ENCODE peak calls at places on chromosomes 3 and 15, in four cellular contexts. N, C, V and Y are unnamed samples.
A peak's percentile ranks its signal among the peaks of the same experiment; 100 is the strongest.

GRCh38 chr3:3589715-3590130 is 209.5 kb upstream of the LRRN1 start:
- DNase-seq in N (no peak), C (no peak), V (no peak), Y (no peak)

GRCh38 chr3:186151077-186151971 is 42.4 kb upstream of the ETV5 start:
- DNase-seq in V (no peak), C (no peak), N (no peak), Y (no peak)

GRCh38 chr3:132788299-132788698 is 66.1 kb upstream of the NPHP3 start:
- DNase-seq in N (no peak), V (no peak), C (peak; percentile 8), Y (peak; percentile 32)

GRCh38 chr15:82018201-82018600 is 27.6 kb downstream of the MEX3B start:
- DNase-seq in N (no peak), C (no peak), V (no peak), Y (no peak)

GRCh38 chr15:78203346-78204225 is 30.8 kb downstream of the ACSBG1 start:
- DNase-seq in V (peak; percentile 73), N (no peak), C (no peak), Y (no peak)

GRCh38 chr3:126081618-126082333 is 2.1 kb downstream of the SLC41A3 start:
- DNase-seq in V (peak; percentile 96), C (peak; percentile 48), N (peak; percentile 47), Y (peak; percentile 41)

GRCh38 chr3:66401157-66401550 is 99.7 kb downstream of the LRIG1 start:
- DNase-seq in C (no peak), V (no peak), N (no peak), Y (no peak)

GRCh38 chr3:181103605-181104004 is 114.1 kb upstream of the DNAJC19 start:
- DNase-seq in C (peak; percentile 44), V (no peak), N (no peak), Y (no peak)

GRCh38 chr3:48966367-48966766 is 23.7 kb upstream of the P4HTM start:
- DNase-seq in N (no peak), C (no peak), V (no peak), Y (no peak)

GRCh38 chr15:32705450-32705849 is 12.4 kb upstream of the GREM1 start:
- DNase-seq in C (no peak), V (no peak), N (no peak), Y (no peak)

GRCh38 chr15:98668566-98669308 is 20.4 kb downstream of the IGF1R start:
- DNase-seq in C (peak; percentile 28), N (no peak), V (no peak), Y (no peak)

GRCh38 chr3:7927015-7927414 is 574.6 kb upstream of the LMCD1 start:
- DNase-seq in V (no peak), N (no peak), C (no peak), Y (no peak)

GRCh38 chr15:89513284-89513683 is 16.9 kb upstream of the RHCG start:
- DNase-seq in C (no peak), V (no peak), N (no peak), Y (no peak)

GRCh38 chr15:89512631-89513030 is 16.2 kb upstream of the RHCG start:
- DNase-seq in V (no peak), N (no peak), C (no peak), Y (no peak)

GRCh38 chr15:89514596-89515406 is 18.4 kb upstream of the RHCG start:
- DNase-seq in V (no peak), C (no peak), N (peak; percentile 31), Y (no peak)

GRCh38 chr15:89514186-89514585 is 17.8 kb upstream of the RHCG start:
- DNase-seq in C (no peak), N (no peak), V (no peak), Y (no peak)

DNA sequence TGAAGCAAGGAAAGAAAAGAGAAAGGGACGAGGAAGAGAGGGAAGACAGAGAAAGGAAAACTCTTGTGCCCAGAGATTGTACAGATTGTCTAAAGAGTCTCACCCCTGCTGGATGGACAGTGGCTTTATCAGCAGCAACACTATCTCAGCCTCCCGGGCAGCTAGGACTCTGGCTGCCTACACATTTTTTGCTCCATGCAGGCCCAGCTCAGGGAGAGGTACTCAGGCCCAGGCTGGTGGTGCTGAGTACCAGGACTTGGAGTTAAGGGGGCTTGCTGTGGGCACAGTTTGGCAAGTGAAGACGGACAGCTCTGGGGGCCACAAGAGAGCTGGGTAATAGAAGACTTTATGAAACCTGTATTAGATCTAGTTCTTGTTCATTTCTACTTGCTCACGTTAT is 19.1 kb upstream of the RHCG start:
- DNase-seq in V (no peak), C (no peak), N (no peak), Y (no peak)
- H3K27ac ChIP-seq in V (no peak overlapping the region), C (no peak overlapping the region), N (peak overlapping the region; percentile 65), Y (no peak overlapping the region)

DNA sequence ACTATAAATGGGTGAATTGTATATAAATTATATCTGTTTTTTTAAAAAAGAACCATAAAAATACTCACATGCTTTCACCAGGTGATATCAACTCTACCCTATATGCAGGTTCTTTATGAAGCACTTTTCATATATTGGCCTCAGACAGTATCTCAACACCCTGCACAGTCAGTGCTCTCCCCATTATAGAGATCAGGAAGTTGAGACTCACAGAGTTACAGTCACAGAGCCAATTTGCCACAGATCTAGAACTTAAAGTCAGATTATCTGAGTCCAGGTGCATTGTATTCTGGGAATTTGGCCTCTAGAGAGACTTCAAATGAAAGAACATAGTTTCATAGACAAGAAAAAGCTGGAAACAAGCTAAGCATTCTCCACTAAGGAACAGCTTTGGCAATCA is 38.1 kb downstream of the DAPK2 start:
- DNase-seq in N (no peak), V (no peak), C (no peak), Y (no peak)
- H3K4me1 ChIP-seq in N (peaks cover 35% of the 10 kb centered on the region), V (peaks cover 67% of the 10 kb centered on the region), C (peaks cover 42% of the 10 kb centered on the region), Y (peaks cover 16% of the 10 kb centered on the region)

GRCh38 chr3:27311400-27311799 is 57.8 kb downstream of the NEK10 start:
- DNase-seq in V (no peak), C (peak; percentile 90), N (peak; percentile 60), Y (no peak)

GRCh38 chr3:27307566-27307965 is 61.6 kb downstream of the NEK10 start:
- DNase-seq in N (no peak), C (no peak), V (no peak), Y (no peak)

GRCh38 chr3:27312044-27312668 is 57.0 kb downstream of the NEK10 start:
- DNase-seq in V (no peak), N (peak; percentile 59), C (peak; percentile 75), Y (no peak)

GRCh38 chr3:27315003-27315402 is 54.2 kb downstream of the NEK10 start:
- DNase-seq in C (no peak), N (no peak), V (no peak), Y (no peak)

GRCh38 chr3:27310693-27311092 is 58.5 kb downstream of the NEK10 start:
- DNase-seq in C (peak; percentile 13), N (no peak), V (no peak), Y (no peak)
- H3K27ac ChIP-seq in C (peak overlapping the region; percentile 60), N (peak overlapping the region; percentile 77), V (no peak overlapping the region), Y (no peak overlapping the region)

DNA sequence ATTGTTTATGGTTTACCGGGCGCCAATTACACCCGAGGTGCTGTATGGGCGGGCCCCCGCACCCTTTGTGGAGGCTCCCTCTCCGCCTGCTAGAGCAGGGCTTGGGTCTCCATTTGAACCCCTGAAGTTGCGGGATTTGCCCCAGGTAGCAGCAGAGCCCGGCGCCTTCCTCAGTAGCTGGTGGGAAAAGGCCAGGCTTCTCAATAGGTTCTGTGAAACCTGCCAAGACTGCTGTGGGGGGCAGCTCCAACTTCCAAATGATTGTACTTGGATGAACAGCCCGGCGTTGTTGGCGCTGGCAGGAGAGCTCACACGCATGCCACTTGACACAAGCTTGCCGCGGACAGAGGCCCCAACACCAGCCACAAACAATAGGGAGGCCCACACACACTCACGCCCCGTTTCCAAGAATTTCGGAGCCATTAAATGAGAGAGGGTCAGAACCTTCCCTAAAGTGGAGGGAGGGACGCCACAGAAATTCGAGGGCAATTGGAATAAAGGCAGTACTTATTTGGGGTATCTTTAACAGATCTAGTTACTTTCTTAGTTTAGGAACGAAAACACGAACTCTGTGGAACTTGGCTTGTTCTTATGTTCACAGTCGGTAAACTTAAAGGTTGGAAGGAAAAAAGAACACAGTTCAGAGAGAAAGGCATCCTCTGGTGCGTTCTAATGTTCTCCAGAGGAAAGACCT is 1.4 kb downstream of the EPHB3 start:
- DNase-seq in C (no peak), N (no peak), V (no peak), Y (no peak)
- H3K4me1 ChIP-seq in C (peaks cover 46% of the 10 kb centered on the region), N (peaks cover 28% of the 10 kb centered on the region), V (peaks cover 12% of the 10 kb centered on the region), Y (peaks cover 15% of the 10 kb centered on the region)

GRCh38 chr15:39661776-39662175 is 80.9 kb downstream of the THBS1 start:
- DNase-seq in N (no peak), C (no peak), V (no peak), Y (no peak)

GRCh38 chr15:39657714-39658113 is 76.8 kb downstream of the THBS1 start:
- DNase-seq in V (no peak), C (no peak), N (no peak), Y (no peak)

GRCh38 chr15:39657181-39657580 is 76.3 kb downstream of the THBS1 start:
- DNase-seq in V (no peak), C (no peak), N (no peak), Y (no peak)

GRCh38 chr15:39654308-39654707 is 73.4 kb downstream of the THBS1 start:
- DNase-seq in N (no peak), V (no peak), C (no peak), Y (no peak)

DNA sequence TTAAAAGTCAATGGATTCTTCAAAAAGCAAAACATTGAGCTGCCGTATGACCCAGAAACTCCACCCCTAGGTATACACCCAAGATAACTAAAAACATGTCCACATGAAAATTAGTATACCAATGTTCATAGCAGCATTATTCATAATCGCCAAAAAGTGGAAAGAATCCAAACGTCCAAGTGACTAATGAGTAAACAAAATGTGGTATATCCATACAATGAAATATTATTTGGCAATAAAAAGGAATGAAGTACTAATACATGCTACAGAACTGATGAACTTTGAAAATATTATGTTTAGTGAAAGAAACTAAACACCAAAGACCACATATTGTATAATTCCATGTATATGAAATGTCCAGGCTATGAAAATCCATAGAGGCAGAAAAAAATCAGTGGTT is 77.9 kb downstream of the THBS1 start:
- DNase-seq in V (no peak), N (no peak), C (no peak), Y (no peak)
- H3K27ac ChIP-seq in V (no peak overlapping the region), N (no peak overlapping the region), C (no peak overlapping the region), Y (no peak overlapping the region)

DNA sequence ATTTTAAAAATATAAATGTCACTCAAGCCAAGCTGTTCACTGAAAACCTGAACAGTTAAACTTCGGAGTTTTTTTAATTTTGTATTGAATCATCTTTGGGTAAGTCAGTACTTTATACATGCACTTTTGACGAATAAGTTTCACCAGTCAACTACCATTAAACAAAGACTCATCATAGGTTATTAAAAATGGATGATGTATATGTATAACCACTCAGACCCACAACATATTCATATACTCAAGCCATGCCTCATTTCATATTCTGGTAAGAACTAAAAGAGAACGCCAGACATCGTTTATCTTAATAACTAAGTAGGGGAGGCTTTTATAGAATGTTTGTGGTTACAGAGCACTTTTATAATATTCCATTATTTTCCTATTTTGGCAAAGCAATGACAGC is 18.3 kb downstream of the MSL2 start:
- DNase-seq in C (no peak), N (no peak), V (no peak), Y (no peak)
- H3K4me1 ChIP-seq in C (peaks cover 41% of the 10 kb centered on the region), N (peaks cover 35% of the 10 kb centered on the region), V (peaks cover 48% of the 10 kb centered on the region), Y (peaks cover 44% of the 10 kb centered on the region)